ENCODE peak calls at places on chromosomes 4 and X, in seven cellular contexts. U is SJCRH30, V is psoas muscle, P is cardiac muscle cell, Z is Caco-2, E is prostate gland, H is pancreas. A is an unnamed sample.

GRCh38 chr4:183408791-183409190 is 35.6 kb upstream of the CDKN2AIP start:
- DNase-seq in U (no peak), E (peak; percentile 49), P (no peak), Z (no peak), V (no peak), H (no peak), A (no peak)

GRCh38 chrX:136555694-136556093 is 23.7 kb downstream of the VGLL1 start:
- DNase-seq in U (no peak), Z (no peak), H (no peak), E (no peak), P (no peak), V (no peak), A (no peak)

GRCh38 chr4:155889036-155889793 is 14.3 kb upstream of the TDO2 start:
- DNase-seq in P (peak; percentile 96), U (no peak), Z (no peak), V (no peak), H (peak; percentile 39), E (no peak), A (no peak)

GRCh38 chrX:50920132-50920531 is 9.6 kb downstream of the BMP15 start:
- DNase-seq in Z (peak; percentile 4), E (peak; percentile 4), V (no peak), U (peak; percentile 7), H (no peak), P (peak; percentile 18), A (no peak)

GRCh38 chr4:1043658-1044468 is 32.4 kb downstream of the FGFRL1 start:
- DNase-seq in E (no peak), U (peak; percentile 90), V (peak; percentile 95), P (peak; percentile 99), H (peak; percentile 85), Z (peak; percentile 80), A (peak; percentile 82)

GRCh38 chr4:153259679-153260078 is 55.4 kb downstream of the TRIM2 start:
- DNase-seq in E (no peak), V (no peak), P (no peak), Z (no peak), H (no peak), U (no peak), A (no peak)

GRCh38 chr4:166733686-166734085 is 500.6 kb downstream of the SPOCK3 start:
- DNase-seq in E (no peak), H (no peak), Z (no peak), P (no peak), V (no peak), U (no peak), A (no peak)

GRCh38 chr4:147360301-147360700 is 120.6 kb upstream of the EDNRA start:
- DNase-seq in U (no peak), V (no peak), H (no peak), E (no peak), Z (no peak), P (peak; percentile 92), A (no peak)

GRCh38 chrX:135094726-135095125 is 25.6 kb downstream of the ETDB start:
- DNase-seq in E (no peak), P (no peak), U (no peak), V (peak; percentile 51), Z (no peak), H (no peak), A (no peak)

GRCh38 chr4:86034616-86035015 is 325.2 kb downstream of the MAPK10 start:
- DNase-seq in P (peak; percentile 69), U (no peak), Z (no peak), H (no peak), E (no peak), V (no peak), A (no peak)

GRCh38 chr4:165476214-165477098 is 97.6 kb downstream of the CPE start:
- DNase-seq in H (no peak), U (no peak), P (peak; percentile 56), E (no peak), V (no peak), Z (peak; percentile 15), A (no peak)

GRCh38 chr4:137524642-137525384 is 7.5 kb downstream of the PCDH18 start:
- DNase-seq in E (no peak), P (peak; percentile 31), V (no peak), U (no peak), H (no peak), Z (no peak), A (no peak)

GRCh38 chr4:93359609-93360008 is 468.9 kb upstream of the ATOH1 start:
- DNase-seq in U (no peak), Z (no peak), V (no peak), H (no peak), P (no peak), E (no peak), A (no peak)

GRCh38 chr4:74793757-74794340 is 474 bp downstream of the BTC start:
- DNase-seq in P (peak; percentile 48), Z (peak; percentile 64), U (no peak), E (peak; percentile 62), V (peak; percentile 60), H (peak; percentile 84), A (no peak)

GRCh38 chr4:172871381-172871780 is 297.2 kb upstream of the GALNT7 start:
- DNase-seq in U (no peak), E (no peak), Z (no peak), V (no peak), P (no peak), H (no peak), A (no peak)

GRCh38 chrX:105664243-105664642 is 158.1 kb upstream of the NRK start:
- DNase-seq in E (no peak), U (no peak), P (no peak), H (no peak), Z (no peak), V (no peak), A (no peak)

GRCh38 chr4:138562544-138562961 is 320.4 kb upstream of the SLC7A11 start:
- DNase-seq in U (peak; percentile 23), Z (no peak), E (no peak), V (no peak), H (no peak), P (peak; percentile 27), A (no peak)

GRCh38 chr4:150104401-150105027 is 26.3 kb downstream of the DCLK2 start:
- DNase-seq in H (no peak), E (no peak), V (no peak), U (no peak), P (no peak), Z (no peak), A (no peak)

GRCh38 chr4:181870326-181870725 is 372.9 kb upstream of the TENM3 start:
- DNase-seq in H (no peak), P (no peak), Z (no peak), E (no peak), V (no peak), U (no peak), A (no peak)

GRCh38 chr4:70863099-70863790 is 23.6 kb upstream of the GRSF1 start:
- DNase-seq in Z (no peak), U (no peak), V (no peak), H (no peak), E (no peak), P (no peak), A (no peak)

GRCh38 chr4:185016946-185017797 is 1.1 kb upstream of the HELT start:
- DNase-seq in V (no peak), E (no peak), U (no peak), P (peak; percentile 25), Z (no peak), H (no peak), A (no peak)

GRCh38 chr4:187995322-187996207 is at the start of gene ZFP42:
- DNase-seq in H (no peak), E (no peak), V (no peak), Z (no peak), P (peak; percentile 5), U (no peak), A (no peak)
- H3K4me3 ChIP-seq in H (no peak within 1 kb of the TSS), E (no peak within 1 kb of the TSS), V (no peak within 1 kb of the TSS), Z (no peak within 1 kb of the TSS), P (peak within 1 kb of the TSS; percentile 17), U (no peak within 1 kb of the TSS), A (no peak within 1 kb of the TSS)

GRCh38 chrX:19877431-19877830 is 10.0 kb downstream of the SH3KBP1 start:
- DNase-seq in E (no peak), P (no peak), H (no peak), U (no peak), V (no peak), Z (no peak), A (no peak)
- H3K4me1 ChIP-seq in E (no peaks in the 10 kb centered on the region), P (no peaks in the 10 kb centered on the region), H (no peaks in the 10 kb centered on the region), U (peaks cover 9% of the 10 kb centered on the region), V (no peaks in the 10 kb centered on the region), Z (no peaks in the 10 kb centered on the region), A (no peaks in the 10 kb centered on the region)

DNA sequence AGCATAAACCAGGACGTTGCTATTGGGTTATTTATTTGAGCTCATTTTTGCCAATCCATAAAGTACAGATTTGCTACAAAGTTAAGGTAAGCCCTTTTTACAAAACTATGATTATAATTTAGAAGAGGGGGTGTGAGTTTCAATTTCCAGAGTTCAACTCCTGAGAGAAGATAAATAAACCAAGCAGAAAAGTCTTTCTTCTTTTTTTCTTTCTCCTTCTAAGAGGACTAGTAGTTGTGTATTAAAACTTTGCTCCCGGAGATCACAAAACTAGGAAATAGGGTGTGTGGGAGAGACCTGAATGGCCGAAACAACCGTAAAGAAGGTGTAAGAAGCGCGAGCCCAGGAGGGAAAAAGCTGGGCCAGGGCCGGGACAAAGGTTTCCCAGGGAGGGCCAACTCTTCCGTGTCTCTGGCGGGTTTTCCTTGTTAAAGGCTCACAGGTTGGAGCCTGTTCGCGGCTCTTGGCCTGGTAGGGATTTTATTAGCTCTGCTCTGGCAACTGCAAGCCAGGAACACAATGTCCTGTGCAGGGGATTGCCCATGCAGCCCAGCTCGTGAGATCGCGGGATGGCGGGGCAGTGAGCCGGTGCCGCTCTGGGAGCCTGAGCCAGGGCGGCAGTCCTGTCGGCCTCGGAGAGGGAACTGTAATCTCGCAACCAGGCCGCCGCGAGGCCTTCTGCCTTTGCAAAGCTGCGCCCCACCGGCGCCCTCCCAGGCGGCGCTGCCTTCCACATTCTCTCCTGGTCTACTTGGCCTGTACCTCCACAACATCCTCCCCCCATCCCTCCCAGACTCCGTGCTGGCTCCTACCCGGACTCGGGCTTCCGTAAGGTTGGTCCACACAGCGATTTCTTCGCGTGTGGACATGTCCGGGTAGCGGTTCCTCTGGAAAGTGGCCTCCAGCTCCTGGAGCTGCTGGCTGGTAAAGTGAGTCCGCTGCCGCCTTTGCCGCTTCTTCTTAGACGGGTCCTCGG is 2.2 kb downstream of the PITX2 start:
- DNase-seq in E (peak; percentile 65), U (peak; percentile 87), H (no peak), Z (peak; percentile 77), P (peak; percentile 27), V (peak; percentile 91), A (no peak)
- H3K4me3 ChIP-seq in E (peak overlapping the region; percentile 35), U (peak overlapping the region; percentile 95), H (no peak overlapping the region), Z (peak overlapping the region; percentile 58), P (peak overlapping the region; percentile 14), V (peak overlapping the region; percentile 75), A (peak overlapping the region; percentile 63)

DNA sequence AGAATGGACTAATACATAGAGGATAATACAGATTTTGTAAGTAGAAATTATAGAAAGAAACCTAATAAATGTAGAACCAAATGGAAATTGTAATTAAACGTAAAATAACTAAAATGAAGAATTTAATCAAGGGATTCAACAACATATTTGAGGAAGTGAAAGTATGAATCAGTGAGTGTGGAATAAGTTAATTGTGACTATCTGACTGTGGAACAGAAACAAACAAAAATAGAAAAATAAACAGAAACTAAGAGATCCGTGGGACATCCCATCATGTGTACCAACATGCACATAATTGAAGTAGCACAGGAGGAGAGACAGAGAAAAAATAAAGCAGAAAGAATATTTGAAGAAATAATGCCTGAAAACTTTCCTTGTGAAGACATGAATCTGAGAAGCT is 208.6 kb upstream of the TACR3 start:
- DNase-seq in U (no peak), H (no peak), E (no peak), Z (no peak), V (no peak), P (no peak), A (no peak)
- H3K4me1 ChIP-seq in U (no peaks in the 10 kb centered on the region), H (no peaks in the 10 kb centered on the region), E (no peaks in the 10 kb centered on the region), Z (no peaks in the 10 kb centered on the region), V (no peaks in the 10 kb centered on the region), P (no peaks in the 10 kb centered on the region), A (no peaks in the 10 kb centered on the region)